ENCODE peak calls at places on chromosome 15, in five cellular contexts. O, V, Y, T and C are unnamed samples. For H3K4me1, the result is how much of the 10 kb centered on the place peaks cover.

GRCh38 chr15:82298520-82298919 is 35.9 kb downstream of the SAXO2 start:
- DNase-seq in O (peak), V (no peak), Y (peak), T (no peak), C (peak)

GRCh38 chr15:69976366-69976994 is 121.2 kb downstream of the TLE3 start:
- DNase-seq in O (peak), V (no peak), Y (no peak), T (no peak), C (no peak)

GRCh38 chr15:74432271-74432967 is 1.3 kb downstream of the SEMA7A start:
- DNase-seq in O (no peak), V (no peak), Y (no peak), T (no peak), C (no peak)

GRCh38 chr15:71362556-71362955 is 247.3 kb downstream of the THSD4 start:
- DNase-seq in O (no peak), V (no peak), Y (no peak), T (no peak), C (no peak)

GRCh38 chr15:73021139-73021621 is 31.1 kb upstream of the NEO1 start:
- DNase-seq in O (no peak), V (no peak), Y (no peak), T (no peak), C (no peak)

GRCh38 chr15:93378547-93378946 is 289.5 kb upstream of the RGMA start:
- DNase-seq in O (no peak), V (peak), Y (no peak), T (no peak), C (no peak)

GRCh38 chr15:58555168-58556027 is 123.6 kb downstream of the LIPC start:
- DNase-seq in O (no peak), V (no peak), Y (peak), T (no peak), C (no peak)

GRCh38 chr15:101035611-101036010 is 116.5 kb downstream of the LRRK1 start:
- DNase-seq in O (no peak), V (no peak), Y (no peak), T (no peak), C (no peak)

GRCh38 chr15:95556866-95557225 is 773.7 kb upstream of the NR2F2 start:
- DNase-seq in O (no peak), V (no peak), Y (no peak), T (peak), C (no peak)

GRCh38 chr15:80730395-80730794 is 35.3 kb downstream of the ABHD17C start:
- DNase-seq in O (no peak), V (no peak), Y (no peak), T (no peak), C (no peak)

GRCh38 chr15:28990390-28990789 is 104.6 kb downstream of the APBA2 start:
- DNase-seq in O (no peak), V (no peak), Y (no peak), T (no peak), C (no peak)

DNA sequence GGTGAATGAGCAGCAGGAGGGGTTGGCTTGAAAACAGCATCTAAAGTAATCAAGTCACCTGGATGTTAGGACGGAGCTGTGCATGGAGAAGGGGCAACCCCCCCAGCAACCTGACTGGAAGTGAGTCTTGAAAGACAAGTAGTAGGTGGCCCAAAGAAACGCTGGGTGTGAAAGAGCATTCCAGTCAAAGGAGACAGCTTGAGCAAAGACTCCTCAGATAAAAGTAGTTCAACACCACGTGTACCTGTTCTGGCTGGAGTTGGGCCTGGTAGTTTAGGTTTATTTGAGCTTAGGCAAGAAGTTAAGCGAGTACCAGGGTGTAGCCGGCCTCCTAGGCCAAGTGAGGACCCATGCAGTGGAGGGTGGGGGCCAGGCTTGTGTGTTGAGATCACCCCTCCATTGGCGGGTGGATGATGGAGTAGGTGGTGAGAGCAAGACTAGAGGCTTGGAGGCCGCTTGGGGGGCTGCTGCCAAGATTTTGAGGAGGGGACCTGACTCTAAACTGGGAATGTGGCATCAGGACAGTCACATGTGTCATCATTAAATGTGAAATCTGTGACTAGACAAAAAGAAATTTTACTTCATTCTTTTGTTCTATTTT is 61.3 kb downstream of the ABHD2 start:
- DNase-seq in O (no peak), V (no peak), Y (no peak), T (no peak), C (no peak)
- H3K4me1 ChIP-seq in O (under half), V (under half), Y (under half), T (under half), C (under half)

DNA sequence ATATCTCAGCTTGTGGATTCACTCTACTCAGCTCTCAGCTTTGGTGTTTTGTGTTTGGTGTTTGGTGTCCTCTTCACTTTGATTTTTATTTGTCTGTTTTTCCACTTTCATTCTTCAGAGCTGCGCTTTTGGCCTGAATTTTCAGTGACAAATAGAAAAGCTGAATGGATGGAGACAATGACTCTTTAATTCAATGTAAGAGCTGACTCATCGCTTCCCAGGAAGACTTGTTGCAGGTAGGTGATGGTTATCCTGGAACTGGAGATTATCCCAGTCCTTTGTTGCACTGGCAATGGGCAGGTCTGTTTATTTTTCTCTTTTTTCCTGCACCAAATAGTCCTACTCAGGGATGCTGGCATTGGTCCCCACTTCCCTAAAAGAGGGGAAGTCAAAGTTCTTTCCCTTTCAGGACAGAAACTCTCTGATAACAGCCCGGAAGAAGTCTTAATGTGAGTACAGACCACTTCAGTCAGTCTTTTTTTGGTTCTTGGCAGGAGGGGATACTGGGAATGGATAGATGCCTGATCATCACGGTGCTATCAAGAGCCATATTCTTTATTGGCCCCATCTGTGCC is 12.4 kb upstream of the AEN start:
- DNase-seq in O (no peak), V (no peak), Y (no peak), T (no peak), C (no peak)
- H3K4me1 ChIP-seq in O (under half), V (under half), Y (under half), T (under half), C (under half)

DNA sequence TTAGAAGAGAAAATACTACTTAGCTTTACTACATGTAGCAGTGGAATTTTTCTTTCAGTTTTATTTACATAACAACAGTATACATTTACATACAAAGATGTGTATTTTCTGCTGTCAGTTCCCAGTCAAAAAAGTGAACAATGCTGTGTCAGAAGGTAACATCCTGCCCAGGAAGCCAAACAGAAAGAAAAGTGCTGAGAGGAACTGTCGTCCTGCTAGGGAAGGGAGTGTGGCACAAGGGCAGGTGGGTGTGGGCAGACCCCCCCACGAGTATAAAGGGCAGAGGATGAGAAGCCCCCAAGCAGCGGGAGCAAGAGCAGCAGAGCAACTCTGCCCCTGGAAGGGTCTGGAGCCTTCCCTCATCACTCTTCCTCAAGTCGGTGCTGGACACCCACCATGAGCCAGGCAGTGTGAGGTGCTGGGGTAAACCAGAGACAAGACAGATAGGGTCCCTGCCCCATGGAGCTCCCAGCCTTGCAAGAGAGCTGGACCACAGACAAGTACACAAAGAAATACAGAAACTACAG is 39.7 kb downstream of the TBC1D2B start:
- DNase-seq in O (no peak), V (no peak), Y (no peak), T (no peak), C (no peak)
- H3K4me1 ChIP-seq in O (half or more), V (under half), Y (under half), T (under half), C (half or more)

GRCh38 chr15:90394074-90394473 is 6.0 kb downstream of the IQGAP1 start:
- DNase-seq in O (no peak), V (no peak), Y (no peak), T (no peak), C (no peak)
- H3K4me1 ChIP-seq in O (half or more), V (under half), Y (under half), T (half or more), C (under half)

GRCh38 chr15:32853667-32854066 is 135.9 kb downstream of the GREM1 start:
- DNase-seq in O (no peak), V (no peak), Y (no peak), T (no peak), C (no peak)
- H3K4me1 ChIP-seq in O (under half), V (under half), Y (under half), T (under half), C (under half)

GRCh38 chr15:76359152-76359551 is 22.6 kb downstream of the ISL2 start:
- DNase-seq in O (no peak), V (no peak), Y (no peak), T (no peak), C (no peak)

GRCh38 chr15:76353023-76353577 is 16.5 kb downstream of the ISL2 start:
- DNase-seq in O (no peak), V (no peak), Y (no peak), T (no peak), C (no peak)

GRCh38 chr15:76353903-76354302 is 17.3 kb downstream of the ISL2 start:
- DNase-seq in O (no peak), V (no peak), Y (no peak), T (no peak), C (no peak)

GRCh38 chr15:76358453-76358852 is 21.9 kb downstream of the ISL2 start:
- DNase-seq in O (no peak), V (no peak), Y (no peak), T (no peak), C (no peak)

DNA sequence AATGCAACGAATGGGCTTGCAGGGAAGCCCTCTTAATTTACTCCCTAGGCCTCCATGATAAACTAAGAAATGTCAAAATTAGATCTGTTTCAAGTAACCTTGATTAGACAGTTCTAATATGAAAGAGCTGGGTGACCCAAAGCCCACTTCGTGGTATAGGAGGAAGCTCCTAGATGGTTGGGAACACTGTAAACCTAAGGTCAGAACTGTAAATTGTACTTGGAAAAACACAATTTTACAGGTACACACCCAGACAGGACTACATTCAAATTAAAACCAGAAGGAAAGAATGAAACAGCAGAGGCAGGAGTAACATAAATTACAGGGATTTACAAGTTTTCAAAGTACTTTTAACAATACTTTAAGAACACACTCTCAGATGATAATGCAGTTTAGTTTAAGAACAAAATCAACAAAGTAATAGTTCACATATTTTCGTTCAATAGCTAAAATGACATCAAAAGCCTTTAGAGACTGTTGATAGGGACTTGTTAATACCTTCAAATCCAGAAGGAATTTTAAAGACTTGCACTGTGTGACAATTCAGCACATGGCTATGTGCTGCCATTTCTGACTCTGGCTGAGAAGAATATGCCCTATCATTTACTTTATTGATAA is 18.4 kb downstream of the ISL2 start:
- DNase-seq in O (no peak), V (no peak), Y (no peak), T (no peak), C (no peak)
- H3K4me1 ChIP-seq in O (under half), V (under half), Y (under half), T (under half), C (under half)

GRCh38 chr15:75452364-75452967 is 976 bp upstream of the SIN3A start:
- DNase-seq in O (peak), V (peak), Y (peak), T (peak), C (peak)
- H3K4me1 ChIP-seq in O (under half), V (under half), Y (under half), T (under half), C (under half)

GRCh38 chr15:98896802-98897732 is 110.5 kb downstream of the PGPEP1L start:
- DNase-seq in O (no peak), V (peak), Y (no peak), T (no peak), C (no peak)
- H3K4me1 ChIP-seq in O (under half), V (under half), Y (under half), T (half or more), C (under half)

GRCh38 chr15:31336943-31337295 is 10.3 kb downstream of the KLF13 start:
- DNase-seq in O (no peak), V (no peak), Y (no peak), T (no peak), C (no peak)
- H3K4me1 ChIP-seq in O (half or more), V (under half), Y (half or more), T (half or more), C (half or more)

GRCh38 chr15:39939487-39940452 is 5.9 kb downstream of the EIF2AK4 start:
- DNase-seq in O (no peak), V (no peak), Y (no peak), T (no peak), C (no peak)
- H3K4me1 ChIP-seq in O (under half), V (under half), Y (under half), T (half or more), C (under half)